ENCODE peak calls at places on chromosome 17, in four cellular contexts. One of them, this sample, is unnamed.
A peak's percentile ranks its signal among the peaks of the same experiment; 100 is the strongest.

GRCh38 chr17:45430738-45431530 is 1.7 kb downstream of the ARHGAP27 start:
- DNase-seq in GM12878: no peak
- DNase-seq in K562: peak; percentile 24
- DNase-seq in HepG2: no peak
- DNase-seq in this sample: no peak

GRCh38 chr17:55706808-55707773 is 15.6 kb downstream of the TMEM100 start:
- DNase-seq in HepG2: no peak
- DNase-seq in GM12878: no peak
- DNase-seq in K562: no peak
- DNase-seq in this sample: peak; percentile 48

GRCh38 chr17:35089846-35090193 is 26.3 kb upstream of the RFFL start:
- DNase-seq in K562: peak; percentile 60
- DNase-seq in HepG2: peak; percentile 52
- DNase-seq in GM12878: no peak
- DNase-seq in this sample: no peak

GRCh38 chr17:17151541-17151940 is 54.6 kb downstream of the PLD6 start:
- DNase-seq in GM12878: no peak
- DNase-seq in HepG2: no peak
- DNase-seq in K562: no peak
- DNase-seq in this sample: no peak

GRCh38 chr17:50491510-50491909 is 12.8 kb downstream of the RSAD1 start:
- DNase-seq in HepG2: no peak
- DNase-seq in K562: no peak
- DNase-seq in GM12878: no peak
- DNase-seq in this sample: no peak

GRCh38 chr17:49035470-49036269 is 38.5 kb downstream of the IGF2BP1 start:
- DNase-seq in GM12878: no peak
- DNase-seq in HepG2: no peak
- DNase-seq in K562: peak; percentile 50
- DNase-seq in this sample: peak; percentile 91

GRCh38 chr17:55407641-55408566 is 13.7 kb downstream of the MMD start:
- DNase-seq in HepG2: peak; percentile 98
- DNase-seq in K562: no peak
- DNase-seq in GM12878: no peak
- DNase-seq in this sample: no peak

GRCh38 chr17:67998466-67998865 is 2.2 kb upstream of the C17orf58 start:
- DNase-seq in GM12878: no peak
- DNase-seq in K562: no peak
- DNase-seq in HepG2: no peak
- DNase-seq in this sample: no peak

GRCh38 chr17:59219992-59220327 is 351 bp upstream of the GDPD1 start:
- DNase-seq in GM12878: no peak
- DNase-seq in HepG2: peak; percentile 27
- DNase-seq in K562: no peak
- DNase-seq in this sample: no peak

GRCh38 chr17:39240631-39241030 is 14.9 kb upstream of the STAC2 start:
- DNase-seq in K562: no peak
- DNase-seq in HepG2: no peak
- DNase-seq in GM12878: no peak
- DNase-seq in this sample: no peak
- TF ChIP-seq HDAC6 in K562: no peak
- TF ChIP-seq HDAC6 in HepG2: no peak
- TF ChIP-seq HDAC6 in GM12878: no peak
- TF ChIP-seq HDAC6 in this sample: no peak

GRCh38 chr17:70767102-70767701 is 597.9 kb downstream of the KCNJ2 start:
- DNase-seq in HepG2: peak; percentile 31
- DNase-seq in K562: peak; percentile 9
- DNase-seq in GM12878: no peak
- DNase-seq in this sample: no peak
- TF ChIP-seq HDAC6 in HepG2: no peak
- TF ChIP-seq HDAC6 in K562: no peak
- TF ChIP-seq HDAC6 in GM12878: no peak
- TF ChIP-seq HDAC6 in this sample: no peak

GRCh38 chr17:79810138-79811027 is 13.5 kb upstream of the CBX8 start:
- DNase-seq in GM12878: no peak
- DNase-seq in HepG2: peak; percentile 83
- DNase-seq in K562: peak; percentile 95
- DNase-seq in this sample: peak; percentile 79

GRCh38 chr17:79812206-79812968 is 15.5 kb upstream of the CBX8 start:
- DNase-seq in HepG2: no peak
- DNase-seq in K562: no peak
- DNase-seq in GM12878: no peak
- DNase-seq in this sample: peak; percentile 56

GRCh38 chr17:79811888-79812205 is 15.0 kb upstream of the CBX8 start:
- DNase-seq in GM12878: no peak
- DNase-seq in K562: no peak
- DNase-seq in HepG2: no peak
- DNase-seq in this sample: no peak

GRCh38 chr17:79809530-79810137 is 12.8 kb upstream of the CBX8 start:
- DNase-seq in HepG2: no peak
- DNase-seq in GM12878: no peak
- DNase-seq in K562: no peak
- DNase-seq in this sample: no peak

DNA sequence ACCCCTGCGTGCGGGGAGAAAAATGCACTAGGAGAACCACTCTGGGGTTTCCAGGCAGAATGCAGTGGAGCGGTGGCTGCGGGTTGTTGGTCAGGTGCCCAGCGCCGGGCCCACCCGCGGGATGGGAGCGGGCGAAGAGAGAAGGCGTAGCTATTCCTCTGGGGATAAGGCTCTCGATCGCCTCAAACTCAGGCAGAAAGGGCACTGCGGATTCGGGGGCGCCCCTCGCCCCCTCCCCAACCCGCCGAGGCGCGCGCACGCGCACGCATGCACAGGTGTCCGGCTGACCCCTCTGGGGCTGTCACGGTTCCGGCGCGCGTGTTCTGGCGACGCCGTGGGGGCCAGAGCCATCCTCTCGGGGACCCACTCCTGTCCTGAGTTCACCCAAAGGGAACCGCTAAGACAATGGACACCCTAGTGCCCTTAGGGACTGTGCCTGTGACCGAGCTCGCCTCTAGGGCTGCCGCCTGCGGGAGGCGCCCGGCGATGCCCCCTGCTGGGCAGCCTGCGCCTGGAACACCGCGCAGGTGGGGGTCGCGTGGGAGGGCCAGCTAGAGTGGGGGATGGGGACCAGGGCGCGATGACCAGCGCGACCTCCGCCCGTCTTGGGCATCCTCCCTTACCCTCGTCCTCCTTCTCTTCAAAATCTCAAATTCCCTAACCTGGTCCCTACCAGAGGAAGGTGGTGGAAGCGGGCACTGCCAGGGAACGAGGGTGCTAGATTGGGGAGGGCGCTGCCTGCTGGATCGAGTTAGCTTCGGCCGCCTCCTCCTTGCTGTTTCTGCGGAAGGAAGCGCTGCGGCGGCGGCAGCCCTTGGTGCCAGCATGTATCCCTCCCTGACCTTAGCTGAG is 14.4 kb upstream of the CBX8 start:
- DNase-seq in K562: peak; percentile 77
- DNase-seq in GM12878: no peak
- DNase-seq in HepG2: peak; percentile 64
- DNase-seq in this sample: no peak
- TF ChIP-seq HDAC6 in K562: no peak
- TF ChIP-seq HDAC6 in GM12878: no peak
- TF ChIP-seq HDAC6 in HepG2: no peak
- TF ChIP-seq HDAC6 in this sample: no peak

DNA sequence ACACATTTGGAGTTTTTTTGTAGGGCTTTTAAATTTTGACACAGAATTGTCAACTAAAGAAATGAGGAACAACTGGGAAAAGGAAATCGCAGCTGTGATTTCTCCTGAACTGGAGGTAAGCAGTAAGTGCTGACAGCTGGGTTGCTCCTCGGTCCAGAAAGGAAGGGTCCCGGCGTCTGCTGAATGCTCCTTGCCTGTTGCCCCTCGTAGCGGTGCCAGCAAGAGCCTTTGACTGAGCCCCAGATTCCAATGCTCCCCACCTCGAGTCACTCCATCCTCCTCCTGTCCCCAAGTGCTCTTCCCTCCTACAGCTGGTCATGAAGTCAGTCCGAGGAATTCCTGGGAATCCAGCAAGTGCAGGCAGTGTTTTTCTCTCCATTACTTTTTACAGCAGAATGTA is 32.0 kb upstream of the ENDOV start:
- DNase-seq in GM12878: no peak
- DNase-seq in K562: no peak
- DNase-seq in HepG2: no peak
- DNase-seq in this sample: no peak
- TF ChIP-seq HDAC6 in GM12878: no peak
- TF ChIP-seq HDAC6 in K562: no peak
- TF ChIP-seq HDAC6 in HepG2: no peak
- TF ChIP-seq HDAC6 in this sample: no peak

This sample was measured in H1.